ENCODE peak calls at places on chromosomes 3 and 15, in six cellular contexts. Y is fibroblast of the aortic adventitia, A is fibroblast of mammary gland, H is breast epithelium, X is erythroblast, E is GM06990. I is an unnamed sample.

GRCh38 chr3:174945951-174946350 is 86.8 kb downstream of the NAALADL2 start:
- DNase-seq in Y (no peak), A (no peak), H (no peak), X (no peak), E (no peak), I (no peak)

GRCh38 chr3:42014949-42015533 is 53.1 kb upstream of the ULK4 start:
- DNase-seq in Y (peak; percentile 66), A (peak; percentile 46), H (no peak), X (peak; percentile 32), E (peak; percentile 47), I (no peak)

GRCh38 chr3:125157183-125157582 is 55.4 kb downstream of the SLC12A8 start:
- DNase-seq in Y (no peak), A (no peak), H (no peak), X (no peak), E (no peak), I (no peak)

GRCh38 chr3:85074003-85074402 is 115.2 kb downstream of the CADM2 start:
- DNase-seq in Y (no peak), A (no peak), H (no peak), X (no peak), E (no peak), I (no peak)

GRCh38 chr3:146594843-146595482 is 10.2 kb downstream of the PLSCR5 start:
- DNase-seq in Y (peak; percentile 44), A (peak; percentile 37), H (no peak), X (peak; percentile 39), E (no peak), I (no peak)

GRCh38 chr3:31968391-31968926 is 12.6 kb downstream of the OSBPL10 start:
- DNase-seq in Y (peak; percentile 84), A (peak; percentile 78), H (no peak), X (no peak), E (no peak), I (no peak)

GRCh38 chr15:94298359-94298758 is 67.0 kb downstream of the MCTP2 start:
- DNase-seq in Y (no peak), A (peak; percentile 12), H (no peak), X (no peak), E (no peak), I (no peak)

GRCh38 chr3:192449036-192449435 is 278.3 kb downstream of the FGF12 start:
- DNase-seq in Y (peak; percentile 11), A (peak; percentile 8), H (no peak), X (peak; percentile 1), E (no peak), I (no peak)

GRCh38 chr3:122646146-122646988 is 34.3 kb upstream of the PARP14 start:
- DNase-seq in Y (peak; percentile 33), A (no peak), H (no peak), X (no peak), E (no peak), I (no peak)

GRCh38 chr3:171286580-171287249 is 173.5 kb downstream of the TNIK start:
- DNase-seq in Y (peak; percentile 80), A (peak; percentile 81), H (no peak), X (no peak), E (peak; percentile 54), I (peak; percentile 70)

GRCh38 chr3:187516446-187516845 is 148.3 kb downstream of the RTP4 start:
- DNase-seq in Y (peak; percentile 40), A (no peak), H (no peak), X (no peak), E (no peak), I (no peak)

GRCh38 chr15:73530649-73531048 is 87.7 kb downstream of the REC114 start:
- DNase-seq in Y (peak; percentile 7), A (peak; percentile 6), H (no peak), X (no peak), E (no peak), I (no peak)

GRCh38 chr3:194270627-194271458 is 80.3 kb downstream of the CPN2 start:
- DNase-seq in Y (no peak), A (peak; percentile 77), H (peak; percentile 97), X (no peak), E (no peak), I (no peak)

GRCh38 chr15:77044228-77045042 is 26.5 kb downstream of the TSPAN3 start:
- DNase-seq in Y (no peak), A (no peak), H (no peak), X (no peak), E (no peak), I (no peak)

GRCh38 chr3:73839032-73839431 is 214.3 kb upstream of the PDZRN3 start:
- DNase-seq in Y (no peak), A (no peak), H (no peak), X (no peak), E (no peak), I (no peak)

GRCh38 chr3:9754678-9755077 is 4.9 kb downstream of the OGG1 start:
- DNase-seq in Y (no peak), A (no peak), H (no peak), X (no peak), E (no peak), I (no peak)

GRCh38 chr3:74332165-74332564 is 282.3 kb downstream of the CNTN3 start:
- DNase-seq in Y (no peak), A (no peak), H (no peak), X (no peak), E (no peak), I (no peak)

GRCh38 chr3:177516130-177517011 is 319.1 kb upstream of the TBL1XR1 start:
- DNase-seq in Y (peak; percentile 85), A (peak; percentile 86), H (no peak), X (no peak), E (no peak), I (no peak)

GRCh38 chr3:140341817-140342403 is 336.0 kb upstream of the TRIM42 start:
- DNase-seq in Y (no peak), A (no peak), H (no peak), X (no peak), E (no peak), I (no peak)

GRCh38 chr3:140441006-140441405 is 236.9 kb upstream of the TRIM42 start:
- DNase-seq in Y (peak; percentile 60), A (peak; percentile 83), H (no peak), X (no peak), E (no peak), I (no peak)

GRCh38 chr3:184260571-184261269 is 633 bp downstream of the CAMK2N2 start:
- DNase-seq in Y (no peak), A (no peak), H (no peak), X (no peak), E (no peak), I (no peak)

GRCh38 chr3:152328841-152329240 is 60.1 kb downstream of the MBNL1 start:
- DNase-seq in Y (peak; percentile 88), A (peak; percentile 87), H (no peak), X (no peak), E (no peak), I (no peak)

GRCh38 chr15:101489236-101489632 is 273 bp downstream of the PCSK6 start:
- DNase-seq in Y (no peak), A (no peak), H (no peak), X (peak; percentile 87), E (no peak), I (no peak)

GRCh38 chr15:43316007-43316968 is 14.1 kb downstream of the LCMT2 start:
- DNase-seq in Y (peak; percentile 44), A (peak; percentile 44), H (no peak), X (no peak), E (no peak), I (no peak)

GRCh38 chr3:45601156-45601555 is 6.6 kb downstream of the LIMD1 start:
- DNase-seq in Y (no peak), A (no peak), H (no peak), X (no peak), E (no peak), I (no peak)

GRCh38 chr3:67608034-67608433 is 46.4 kb downstream of the SUCLG2 start:
- DNase-seq in Y (no peak), A (peak; percentile 8), H (no peak), X (no peak), E (no peak), I (no peak)

GRCh38 chr15:57184502-57184901 is 191.8 kb upstream of the CGNL1 start:
- DNase-seq in Y (no peak), A (peak; percentile 20), H (no peak), X (no peak), E (no peak), I (no peak)

GRCh38 chr3:167110906-167111305 is 269.2 kb downstream of the ZBBX start:
- DNase-seq in Y (no peak), A (peak; percentile 53), H (no peak), X (no peak), E (no peak), I (no peak)

I was measured in GM12864.